ENCODE peak calls at places on chromosomes 2 and 18, in ten cellular contexts. Z is heart left ventricle, B is pancreas, V is brain microvascular endothelial cell, O is fibroblast of pulmonary artery, A is DND-41, P is endothelial cell of umbilical vein, K is foreskin fibroblast, Y is K562, I is NB4. U is an unnamed sample.

GRCh38 chr18:67916142-67916541 is 399.6 kb upstream of the DSEL start:
- DNase-seq in V (no peak), O (peak; percentile 14), I (no peak), K (no peak), A (no peak), Z (no peak), B (no peak), P (peak; percentile 8), Y (no peak), U (no peak)

GRCh38 chr2:128422571-128422970 is 103.9 kb upstream of the HS6ST1 start:
- DNase-seq in K (peak; percentile 94), V (peak; percentile 83), B (no peak), P (no peak), A (peak; percentile 1), Z (no peak), O (peak; percentile 79), I (no peak), Y (no peak), U (no peak)

GRCh38 chr18:22813648-22814328 is 119.3 kb upstream of the RBBP8 start:
- DNase-seq in V (peak; percentile 31), Z (no peak), P (peak; percentile 56), A (no peak), Y (peak; percentile 30), K (no peak), B (no peak), O (peak; percentile 71), I (peak; percentile 67), U (no peak)

GRCh38 chr18:45066210-45066609 is 385.5 kb downstream of the SETBP1 start:
- DNase-seq in Z (no peak), P (no peak), A (no peak), K (no peak), B (no peak), Y (no peak), O (no peak), V (no peak), I (peak; percentile 51), U (no peak)

GRCh38 chr18:9715974-9716373 is 7.9 kb downstream of the RAB31 start:
- DNase-seq in P (no peak), B (no peak), Y (no peak), K (no peak), O (no peak), A (no peak), I (no peak), Z (no peak), V (no peak), U (no peak)

GRCh38 chr2:189819297-189819704 is 35.1 kb downstream of the PMS1 start:
- DNase-seq in K (peak; percentile 57), P (no peak), V (no peak), Z (no peak), A (no peak), B (no peak), Y (no peak), I (no peak), O (peak; percentile 64), U (no peak)

GRCh38 chr2:46062637-46063412 is 234.4 kb upstream of the EPAS1 start:
- DNase-seq in Y (peak; percentile 75), V (peak; percentile 90), O (peak; percentile 97), B (no peak), I (peak; percentile 81), P (peak; percentile 91), K (peak; percentile 67), Z (peak; percentile 84), A (peak; percentile 81), U (no peak)

GRCh38 chr2:206555721-206556120 is 86.6 kb upstream of the FAM237A start:
- DNase-seq in Z (no peak), V (no peak), B (no peak), K (no peak), Y (no peak), I (no peak), A (no peak), O (peak; percentile 6), P (no peak), U (no peak)

GRCh38 chr2:159243521-159243920 is 43.0 kb downstream of the WDSUB1 start:
- DNase-seq in K (no peak), V (no peak), Y (no peak), Z (no peak), O (no peak), A (no peak), P (no peak), I (no peak), B (no peak), U (no peak)
- H3K4me3 ChIP-seq in K (no peak overlapping the region), V (no peak overlapping the region), Y (no peak overlapping the region), Z (no peak overlapping the region), O (no peak overlapping the region), A (no peak overlapping the region), P (no peak overlapping the region), I (no peak overlapping the region), B (no peak overlapping the region), U (no peak overlapping the region)

DNA sequence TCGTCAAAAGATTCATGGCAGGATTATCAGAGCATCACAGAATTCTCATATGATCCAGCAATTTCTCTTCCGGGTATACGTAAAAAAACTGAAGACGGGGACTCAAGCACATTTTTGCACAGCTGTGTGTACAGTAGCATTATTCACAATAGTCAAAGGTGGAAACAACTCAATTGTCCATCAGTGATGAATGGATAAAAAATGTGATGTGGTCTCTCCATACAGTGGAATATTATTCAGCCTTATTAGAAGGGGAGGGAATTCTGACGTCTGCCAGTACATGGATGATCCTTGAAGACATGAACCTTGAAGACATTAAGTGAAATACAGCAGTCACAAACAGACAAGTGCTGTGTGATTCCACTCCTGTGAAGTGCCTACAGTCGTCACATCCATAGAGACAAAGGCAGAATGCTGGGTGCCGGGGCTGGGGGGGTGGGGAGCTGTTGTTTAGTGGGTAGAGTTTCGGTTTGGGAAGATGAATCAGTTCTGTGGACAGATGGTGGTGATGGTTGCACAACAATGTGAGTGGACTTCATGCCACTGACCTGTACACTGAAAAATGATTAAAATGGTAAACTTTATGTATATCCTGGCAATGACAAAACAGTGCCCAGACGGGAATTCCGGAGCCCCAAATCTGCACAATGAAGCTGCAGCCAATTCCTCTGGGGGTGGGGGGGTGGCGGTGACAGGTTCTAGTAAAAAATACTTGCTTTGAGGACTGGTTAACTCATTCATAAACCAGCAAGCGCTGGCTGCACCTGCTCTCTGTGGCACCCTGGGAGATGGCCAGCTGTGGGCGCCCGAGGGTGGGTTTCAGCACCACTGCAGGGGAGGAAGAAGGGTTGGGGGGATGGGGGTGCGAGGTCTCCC is 82.0 kb upstream of the HPCAL1 start:
- DNase-seq in A (no peak), V (peak; percentile 16), P (no peak), Z (no peak), B (no peak), O (peak; percentile 58), I (peak; percentile 67), Y (no peak), K (peak; percentile 69), U (no peak)
- TF ChIP-seq CTCF in A (no peak), V (peak; percentile 17), P (no peak), Z (no peak), B (no peak), O (no peak), I (peak; percentile 29), Y (peak; percentile 33), K (no peak), U (no peak)

GRCh38 chr2:107525420-107525819 is 301.3 kb upstream of the RGPD4 start:
- DNase-seq in V (peak; percentile 74), A (no peak), I (no peak), B (no peak), Z (no peak), P (no peak), K (no peak), O (peak; percentile 85), Y (no peak), U (no peak)

GRCh38 chr2:107534926-107535325 is 291.8 kb upstream of the RGPD4 start:
- DNase-seq in I (no peak), Z (no peak), A (no peak), K (no peak), B (no peak), P (no peak), Y (no peak), O (no peak), V (no peak), U (no peak)

DNA sequence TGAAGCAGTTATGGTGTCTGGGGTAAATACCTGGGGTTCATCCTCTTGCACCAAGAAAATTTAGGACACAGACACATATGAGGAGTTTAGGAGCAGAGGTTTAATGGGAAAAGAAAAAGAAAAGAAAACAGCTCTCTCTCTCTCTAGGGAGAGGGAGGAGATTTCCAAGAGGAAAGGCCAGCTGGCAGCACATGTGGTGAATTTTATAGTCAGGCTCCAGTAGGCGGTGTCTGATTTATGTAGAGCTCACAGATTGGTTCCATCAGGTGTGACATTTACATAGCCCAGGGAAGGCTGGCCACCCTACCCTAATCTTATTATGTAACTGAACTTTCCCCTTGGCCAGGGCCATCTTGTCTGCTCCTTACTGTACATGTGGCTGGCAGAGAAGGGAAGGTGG is 297.5 kb upstream of the RGPD4 start:
- DNase-seq in B (no peak), Y (no peak), A (no peak), P (no peak), Z (peak; percentile 30), V (no peak), K (no peak), O (peak; percentile 31), I (no peak), U (no peak)
- H3K4me3 ChIP-seq in B (no peak overlapping the region), Y (no peak overlapping the region), A (no peak overlapping the region), P (no peak overlapping the region), Z (no peak overlapping the region), V (no peak overlapping the region), K (no peak overlapping the region), O (no peak overlapping the region), I (no peak overlapping the region), U (no peak overlapping the region)

GRCh38 chr2:73069041-73069854 is 2.3 kb downstream of the SFXN5 start:
- DNase-seq in B (no peak), O (no peak), I (peak; percentile 68), A (no peak), P (no peak), V (no peak), Z (no peak), Y (peak; percentile 78), K (no peak), U (no peak)

GRCh38 chr2:73072416-73072815 is 904 bp upstream of the SFXN5 start:
- DNase-seq in P (no peak), A (no peak), K (no peak), O (no peak), Z (no peak), I (no peak), B (no peak), Y (no peak), V (no peak), U (no peak)

GRCh38 chr2:73069855-73070650 is 1.5 kb downstream of the SFXN5 start:
- DNase-seq in I (peak; percentile 62), A (peak; percentile 8), Z (no peak), P (peak; percentile 48), O (no peak), V (peak; percentile 6), K (no peak), Y (peak; percentile 63), B (no peak), U (no peak)

GRCh38 chr2:73070651-73071451 is 661 bp downstream of the SFXN5 start:
- DNase-seq in A (peak; percentile 95), O (peak; percentile 96), P (peak; percentile 97), I (peak; percentile 98), K (peak; percentile 94), V (peak; percentile 94), Z (peak; percentile 98), B (peak; percentile 99), Y (peak; percentile 98), U (peak; percentile 99)

DNA sequence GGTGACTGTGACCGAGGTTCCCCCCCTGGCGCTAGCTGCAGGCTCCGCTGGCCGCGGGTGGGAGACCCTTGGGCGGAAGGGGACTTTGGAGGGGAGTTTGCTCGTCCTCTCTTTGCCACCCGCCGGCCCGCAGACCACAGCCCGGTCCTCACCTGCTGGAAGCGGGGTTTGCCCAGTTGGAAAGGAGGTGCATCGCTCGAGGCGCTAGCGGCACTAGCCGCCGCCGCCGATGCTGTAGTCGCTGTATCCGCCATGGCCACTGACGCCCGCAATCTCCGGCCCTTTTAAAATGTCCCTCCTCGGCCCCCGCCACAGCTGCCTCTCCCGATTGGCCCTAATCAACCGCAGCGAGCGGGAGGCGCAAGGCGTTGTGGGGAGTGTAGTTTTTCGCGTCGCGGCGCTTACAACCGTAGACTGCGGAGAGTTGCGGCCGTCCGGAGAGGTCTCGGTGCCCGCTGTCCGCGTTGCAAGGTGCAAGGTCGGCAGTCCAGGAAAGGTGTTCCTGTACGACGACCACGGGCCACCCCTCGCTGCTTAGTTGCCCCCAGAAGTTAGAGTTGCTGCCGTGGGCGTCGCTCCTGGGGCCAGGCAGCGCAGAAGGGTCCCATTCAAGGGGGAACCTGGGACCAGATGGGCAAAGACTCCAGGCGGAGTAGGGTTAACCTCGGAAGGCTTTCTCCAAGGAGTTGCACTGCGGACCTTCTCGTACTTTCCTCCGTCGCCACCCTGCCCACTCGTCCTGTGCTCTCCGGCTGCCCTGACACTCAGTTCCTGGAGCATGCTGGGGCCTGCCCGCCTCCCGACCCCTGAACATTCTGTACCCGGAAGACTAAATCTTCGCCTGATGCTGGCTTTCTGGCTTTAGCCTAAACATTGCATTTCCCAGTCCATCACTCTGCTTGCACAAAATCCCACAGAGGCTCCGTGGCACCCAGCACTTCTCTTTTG is at the start of gene SFXN5:
- DNase-seq in O (peak; percentile 92), P (peak; percentile 94), V (peak; percentile 91), K (peak; percentile 91), Y (peak; percentile 93), A (peak; percentile 90), I (peak; percentile 94), B (peak; percentile 96), Z (peak; percentile 96), U (peak; percentile 95)
- TF ChIP-seq CTCF in O (peak; percentile 19), P (peak; percentile 23), V (peak; percentile 44), K (no peak), Y (no peak), A (peak; percentile 18), I (no peak), B (no peak), Z (peak; percentile 50), U (peak; percentile 41)